ENCODE peak calls at places on chromosomes 2 and 18, in eight cellular contexts. One of them, this sample, is unnamed.

GRCh38 chr18:58861353-58861752 is 3.3 kb upstream of the ZNF532 start:
- DNase-seq in posterior cingulate gyrus: no peak
- DNase-seq in H4: no peak
- DNase-seq in NCI-H2081: no peak
- DNase-seq in left kidney: peak
- DNase-seq in activated naive CD4-positive, alpha-beta T cell treated with Interleukin-2 at 50 U/mL for 16 hours: no peak
- DNase-seq in psoas muscle: no peak
- DNase-seq in pons: peak
- DNase-seq in this sample: peak

GRCh38 chr18:11393486-11393885 is 215.9 kb upstream of the SLC35G4 start:
- DNase-seq in posterior cingulate gyrus: no peak
- DNase-seq in H4: no peak
- DNase-seq in NCI-H2081: no peak
- DNase-seq in left kidney: peak
- DNase-seq in activated naive CD4-positive, alpha-beta T cell treated with Interleukin-2 at 50 U/mL for 16 hours: no peak
- DNase-seq in psoas muscle: no peak
- DNase-seq in pons: no peak
- DNase-seq in this sample: no peak

GRCh38 chr2:20930928-20931327 is 108.0 kb upstream of the LDAH start:
- DNase-seq in posterior cingulate gyrus: no peak
- DNase-seq in H4: peak
- DNase-seq in NCI-H2081: no peak
- DNase-seq in left kidney: no peak
- DNase-seq in activated naive CD4-positive, alpha-beta T cell treated with Interleukin-2 at 50 U/mL for 16 hours: no peak
- DNase-seq in psoas muscle: no peak
- DNase-seq in pons: no peak
- DNase-seq in this sample: no peak

GRCh38 chr2:237942512-237942897 is 24.3 kb upstream of the UBE2F start:
- DNase-seq in posterior cingulate gyrus: no peak
- DNase-seq in H4: no peak
- DNase-seq in NCI-H2081: no peak
- DNase-seq in left kidney: no peak
- DNase-seq in activated naive CD4-positive, alpha-beta T cell treated with Interleukin-2 at 50 U/mL for 16 hours: no peak
- DNase-seq in psoas muscle: no peak
- DNase-seq in pons: no peak
- DNase-seq in this sample: no peak

GRCh38 chr2:88831792-88832248 is 140.3 kb downstream of the RPIA start:
- DNase-seq in posterior cingulate gyrus: no peak
- DNase-seq in H4: peak
- DNase-seq in NCI-H2081: no peak
- DNase-seq in left kidney: peak
- DNase-seq in activated naive CD4-positive, alpha-beta T cell treated with Interleukin-2 at 50 U/mL for 16 hours: peak
- DNase-seq in psoas muscle: peak
- DNase-seq in pons: peak
- DNase-seq in this sample: peak

GRCh38 chr18:3118195-3119010 is 101.4 kb downstream of the MYOM1 start:
- DNase-seq in posterior cingulate gyrus: no peak
- DNase-seq in H4: no peak
- DNase-seq in NCI-H2081: no peak
- DNase-seq in left kidney: no peak
- DNase-seq in activated naive CD4-positive, alpha-beta T cell treated with Interleukin-2 at 50 U/mL for 16 hours: no peak
- DNase-seq in psoas muscle: no peak
- DNase-seq in pons: no peak
- DNase-seq in this sample: no peak

GRCh38 chr2:57848723-57849122 is 197.9 kb upstream of the VRK2 start:
- DNase-seq in posterior cingulate gyrus: no peak
- DNase-seq in H4: no peak
- DNase-seq in NCI-H2081: no peak
- DNase-seq in left kidney: no peak
- DNase-seq in activated naive CD4-positive, alpha-beta T cell treated with Interleukin-2 at 50 U/mL for 16 hours: no peak
- DNase-seq in psoas muscle: no peak
- DNase-seq in pons: no peak
- DNase-seq in this sample: no peak

GRCh38 chr2:32772623-32773221 is 144.9 kb downstream of the TTC27 start:
- DNase-seq in posterior cingulate gyrus: no peak
- DNase-seq in H4: peak
- DNase-seq in NCI-H2081: peak
- DNase-seq in left kidney: peak
- DNase-seq in activated naive CD4-positive, alpha-beta T cell treated with Interleukin-2 at 50 U/mL for 16 hours: no peak
- DNase-seq in psoas muscle: no peak
- DNase-seq in pons: peak
- DNase-seq in this sample: peak

GRCh38 chr18:12773369-12773768 is 70.5 kb downstream of the PSMG2 start:
- DNase-seq in posterior cingulate gyrus: no peak
- DNase-seq in H4: no peak
- DNase-seq in NCI-H2081: no peak
- DNase-seq in left kidney: no peak
- DNase-seq in activated naive CD4-positive, alpha-beta T cell treated with Interleukin-2 at 50 U/mL for 16 hours: no peak
- DNase-seq in psoas muscle: no peak
- DNase-seq in pons: no peak
- DNase-seq in this sample: no peak

GRCh38 chr2:36966370-36967235 is at the start of gene STRN:
- DNase-seq in posterior cingulate gyrus: peak
- DNase-seq in H4: peak
- DNase-seq in NCI-H2081: peak
- DNase-seq in left kidney: peak
- DNase-seq in activated naive CD4-positive, alpha-beta T cell treated with Interleukin-2 at 50 U/mL for 16 hours: peak
- DNase-seq in psoas muscle: peak
- DNase-seq in pons: peak
- DNase-seq in this sample: peak

GRCh38 chr18:7980136-7980535 is 413.0 kb downstream of the PTPRM start:
- DNase-seq in posterior cingulate gyrus: no peak
- DNase-seq in H4: no peak
- DNase-seq in NCI-H2081: no peak
- DNase-seq in left kidney: no peak
- DNase-seq in activated naive CD4-positive, alpha-beta T cell treated with Interleukin-2 at 50 U/mL for 16 hours: no peak
- DNase-seq in psoas muscle: no peak
- DNase-seq in pons: no peak
- DNase-seq in this sample: peak

GRCh38 chr2:54760310-54760709 is 36.8 kb downstream of the EML6 start:
- DNase-seq in posterior cingulate gyrus: no peak
- DNase-seq in H4: no peak
- DNase-seq in NCI-H2081: no peak
- DNase-seq in left kidney: no peak
- DNase-seq in activated naive CD4-positive, alpha-beta T cell treated with Interleukin-2 at 50 U/mL for 16 hours: no peak
- DNase-seq in psoas muscle: no peak
- DNase-seq in pons: no peak
- DNase-seq in this sample: peak

GRCh38 chr2:181106229-181106628 is 125.8 kb downstream of the UBE2E3 start:
- DNase-seq in posterior cingulate gyrus: no peak
- DNase-seq in H4: peak
- DNase-seq in NCI-H2081: no peak
- DNase-seq in left kidney: no peak
- DNase-seq in activated naive CD4-positive, alpha-beta T cell treated with Interleukin-2 at 50 U/mL for 16 hours: no peak
- DNase-seq in psoas muscle: no peak
- DNase-seq in pons: peak
- DNase-seq in this sample: peak